ENCODE peak calls at places on chromosomes 13 and 19, in eight cellular contexts. O, Q, F, I, J, V, R and G are unnamed samples. For H3K4me1, the result is how much of the 10 kb centered on the place peaks cover.

GRCh38 chr19:34475975-34476594 is 5.5 kb upstream of the WTIP start:
- DNase-seq in O (no peak), Q (peak), F (no peak), I (no peak), J (no peak), V (no peak), R (no peak), G (no peak)

GRCh38 chr19:5166262-5166661 is 174.3 kb downstream of the PTPRS start:
- DNase-seq in O (no peak), Q (no peak), F (peak), I (no peak), J (no peak), V (no peak), R (no peak), G (no peak)

GRCh38 chr13:44313674-44314073 is 60.0 kb upstream of the SERP2 start:
- DNase-seq in O (peak), Q (no peak), F (peak), I (no peak), J (no peak), V (no peak), R (no peak), G (no peak)

GRCh38 chr19:49876422-49877019 is 634 bp downstream of the AKT1S1 start:
- DNase-seq in O (peak), Q (peak), F (peak), I (peak), J (peak), V (peak), R (peak), G (peak)

GRCh38 chr13:110010433-110011135 is 224.2 kb upstream of the IRS2 start:
- DNase-seq in O (no peak), Q (no peak), F (no peak), I (no peak), J (no peak), V (no peak), R (no peak), G (no peak)

GRCh38 chr13:71758823-71759222 is 108.2 kb downstream of the DACH1 start:
- DNase-seq in O (no peak), Q (peak), F (no peak), I (no peak), J (no peak), V (peak), R (no peak), G (peak)

GRCh38 chr13:84237181-84237580 is 354.9 kb upstream of the SLITRK1 start:
- DNase-seq in O (no peak), Q (no peak), F (no peak), I (peak), J (no peak), V (no peak), R (no peak), G (no peak)

GRCh38 chr13:102191951-102192461 is 209.8 kb downstream of the FGF14 start:
- DNase-seq in O (no peak), Q (no peak), F (peak), I (peak), J (no peak), V (no peak), R (no peak), G (no peak)

GRCh38 chr13:73230714-73231113 is 171.9 kb downstream of the KLF5 start:
- DNase-seq in O (no peak), Q (no peak), F (no peak), I (no peak), J (no peak), V (no peak), R (no peak), G (no peak)

GRCh38 chr13:104898484-104898883 is 1637.0 kb downstream of the EFNB2 start:
- DNase-seq in O (no peak), Q (no peak), F (no peak), I (no peak), J (no peak), V (no peak), R (no peak), G (no peak)

GRCh38 chr13:75704942-75705320 is 68.8 kb downstream of the LMO7 start:
- DNase-seq in O (peak), Q (peak), F (peak), I (no peak), J (no peak), V (no peak), R (no peak), G (no peak)

GRCh38 chr19:5356428-5356827 is 15.8 kb upstream of the PTPRS start:
- DNase-seq in O (no peak), Q (peak), F (no peak), I (peak), J (no peak), V (no peak), R (no peak), G (no peak)

GRCh38 chr19:7751157-7751783 is 3.9 kb upstream of the CD209 start:
- DNase-seq in O (no peak), Q (no peak), F (peak), I (no peak), J (peak), V (no peak), R (no peak), G (no peak)

GRCh38 chr13:76610819-76611415 is 275.3 kb downstream of the KCTD12 start:
- DNase-seq in O (no peak), Q (no peak), F (no peak), I (no peak), J (no peak), V (no peak), R (no peak), G (no peak)

GRCh38 chr19:47109541-47110375 is 3.8 kb downstream of the ZC3H4 start:
- DNase-seq in O (no peak), Q (peak), F (peak), I (no peak), J (peak), V (no peak), R (no peak), G (peak)

GRCh38 chr19:1882089-1882785 is 3.1 kb downstream of the ABHD17A start:
- DNase-seq in O (no peak), Q (no peak), F (no peak), I (peak), J (peak), V (no peak), R (no peak), G (no peak)

GRCh38 chr19:12139309-12139708 is 841 bp downstream of the ZNF20 start:
- DNase-seq in O (no peak), Q (peak), F (peak), I (peak), J (no peak), V (no peak), R (no peak), G (no peak)

GRCh38 chr13:79429309-79429708 is 23.3 kb upstream of the RBM26 start:
- DNase-seq in O (no peak), Q (no peak), F (no peak), I (no peak), J (no peak), V (no peak), R (no peak), G (no peak)
- TF ChIP-seq CTCF in O (no peak), Q (no peak), F (no peak), I (no peak), J (no peak), V (no peak), R (no peak), G (no peak)

DNA sequence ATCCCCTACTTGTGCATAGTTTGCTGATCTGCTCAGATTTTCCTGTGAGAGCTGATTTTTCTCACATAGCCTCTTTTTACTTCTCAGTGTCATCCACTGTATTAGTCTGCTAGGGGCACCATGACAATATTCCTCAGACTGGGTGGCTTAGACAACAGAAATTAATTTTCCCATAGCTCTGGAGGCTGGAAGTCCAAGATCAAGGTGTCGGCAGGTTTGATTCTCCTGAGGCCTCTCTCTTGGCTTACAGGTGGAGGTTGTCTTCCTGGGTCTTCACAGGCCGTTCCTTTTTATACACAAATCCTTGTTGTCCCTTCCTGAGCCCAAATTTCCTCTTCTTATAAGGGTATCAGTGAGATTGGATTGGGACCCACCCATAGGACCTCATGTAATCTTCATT is 9.2 kb downstream of the LRCH1 start:
- DNase-seq in O (no peak), Q (no peak), F (no peak), I (no peak), J (no peak), V (no peak), R (no peak), G (no peak)
- H3K4me1 ChIP-seq in O (under half), Q (under half), F (under half), I (under half), J (under half), V (under half), R (under half), G (under half)

GRCh38 chr19:10551698-10552301 is 8.1 kb downstream of the ATG4D start:
- DNase-seq in O (peak), Q (peak), F (peak), I (no peak), J (peak), V (no peak), R (peak), G (no peak)

GRCh38 chr19:10550336-10550735 is 6.6 kb downstream of the ATG4D start:
- DNase-seq in O (no peak), Q (no peak), F (no peak), I (no peak), J (no peak), V (no peak), R (no peak), G (no peak)

GRCh38 chr19:10553943-10554381 is 10.3 kb downstream of the ATG4D start:
- DNase-seq in O (no peak), Q (no peak), F (no peak), I (no peak), J (peak), V (no peak), R (no peak), G (no peak)

GRCh38 chr19:10553087-10553667 is 9.5 kb downstream of the ATG4D start:
- DNase-seq in O (no peak), Q (no peak), F (no peak), I (no peak), J (peak), V (no peak), R (no peak), G (no peak)

DNA sequence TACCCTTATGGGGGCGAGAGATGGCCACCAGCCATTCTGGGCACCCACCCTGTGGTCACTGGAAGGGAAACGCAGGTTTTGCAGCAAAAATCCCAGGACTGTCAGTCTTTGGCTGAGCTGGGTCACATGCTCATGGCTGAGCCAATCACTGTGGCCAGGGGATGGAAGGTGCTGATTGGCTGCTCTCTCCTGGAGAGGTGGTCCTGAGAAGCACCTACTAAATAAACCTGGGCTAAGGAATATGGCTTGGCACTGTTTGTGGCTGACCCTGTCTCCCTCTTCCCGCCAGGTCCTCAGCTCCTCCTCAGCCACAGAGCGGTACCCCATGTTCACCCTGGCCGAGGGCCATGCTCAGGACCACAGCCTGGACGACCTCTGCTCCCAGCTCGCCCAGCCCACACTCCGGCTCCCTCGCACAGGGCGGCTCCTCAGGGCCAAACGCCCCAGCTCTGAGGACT is 8.9 kb downstream of the ATG4D start:
- DNase-seq in O (no peak), Q (peak), F (peak), I (no peak), J (peak), V (peak), R (no peak), G (no peak)
- TF ChIP-seq EZH2phosphoT487 in O (no peak), Q (no peak), F (no peak), I (no peak), J (no peak), V (no peak), R (no peak), G (no peak)

GRCh38 chr13:111462221-111462764 is 141.9 kb downstream of the TEX29 start:
- DNase-seq in O (no peak), Q (no peak), F (no peak), I (no peak), J (no peak), V (no peak), R (no peak), G (no peak)

GRCh38 chr13:111459803-111460547 is 139.5 kb downstream of the TEX29 start:
- DNase-seq in O (no peak), Q (no peak), F (no peak), I (no peak), J (no peak), V (no peak), R (no peak), G (no peak)

GRCh38 chr13:111458739-111459138 is 138.3 kb downstream of the TEX29 start:
- DNase-seq in O (no peak), Q (no peak), F (no peak), I (no peak), J (no peak), V (no peak), R (no peak), G (no peak)

GRCh38 chr13:111461445-111462149 is 141.2 kb downstream of the TEX29 start:
- DNase-seq in O (no peak), Q (no peak), F (no peak), I (no peak), J (no peak), V (no peak), R (no peak), G (no peak)

DNA sequence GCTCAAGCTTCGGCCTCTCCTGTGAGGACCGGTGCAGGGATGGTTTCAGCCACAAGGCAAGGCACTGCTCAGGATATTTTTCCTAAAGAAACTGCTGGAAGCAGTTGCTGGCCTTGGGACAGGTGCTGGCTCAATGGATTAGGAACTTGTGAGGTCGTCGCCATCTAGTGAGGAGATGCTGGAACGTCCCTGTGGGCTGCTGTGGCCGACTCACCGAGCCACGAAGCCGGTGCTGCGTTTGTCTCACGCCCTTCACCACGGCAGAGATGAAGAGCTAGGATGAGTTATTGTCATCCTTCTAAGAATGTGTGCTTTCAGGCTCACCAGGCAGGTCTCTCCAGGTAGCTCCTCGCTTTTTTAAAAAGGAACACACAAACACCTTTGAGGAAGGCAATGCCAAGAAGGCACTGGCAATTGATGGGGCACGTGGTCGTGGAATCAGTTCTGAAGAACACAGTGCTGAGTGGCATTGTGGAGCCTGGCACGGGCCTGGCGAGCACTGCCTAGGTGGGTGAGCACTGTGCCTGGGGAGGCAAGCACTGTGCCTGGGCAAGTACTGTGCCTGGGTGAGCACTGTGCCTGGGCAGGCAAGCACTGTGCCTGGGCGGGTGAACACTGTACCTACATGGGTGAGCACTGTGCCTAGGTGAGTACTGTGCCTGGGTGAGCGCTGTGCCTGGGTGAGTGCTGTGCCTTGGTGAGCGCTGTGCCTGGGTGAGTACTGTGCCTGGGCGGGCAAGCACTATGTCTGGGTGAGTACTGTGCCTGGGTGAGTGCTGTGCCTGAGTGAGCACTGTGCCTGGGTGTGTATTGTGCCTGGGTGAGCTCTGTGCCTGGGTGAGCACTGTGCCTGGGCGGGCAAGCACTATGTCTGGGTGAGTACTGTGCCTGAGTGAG is 140.4 kb downstream of the TEX29 start:
- DNase-seq in O (peak), Q (peak), F (peak), I (peak), J (peak), V (peak), R (no peak), G (peak)
- TF ChIP-seq CTCF in O (peak), Q (peak), F (peak), I (peak), J (peak), V (peak), R (peak), G (peak)

GRCh38 chr19:6590458-6591319 is at the start of gene CD70:
- DNase-seq in O (no peak), Q (peak), F (no peak), I (peak), J (peak), V (no peak), R (peak), G (no peak)
- H3K4me1 ChIP-seq in O (under half), Q (under half), F (under half), I (under half), J (half or more), V (under half), R (under half), G (under half)